ENCODE peak calls at places on chromosomes 7 and 10, in eight cellular contexts. K is right lobe of liver; F is PC-3; X is sigmoid colon; G is cardiac muscle cell; I is kidney; B is WERI-Rb-1; U is CD8-positive, alpha-beta T cell. J is an unnamed sample.
A peak's percentile ranks its signal among the peaks of the same experiment; 100 is the strongest.

GRCh38 chr7:156139633-156140032 is 327.4 kb upstream of the SHH start:
- DNase-seq in K (no peak), F (no peak), X (no peak), G (no peak), I (peak; percentile 52), B (no peak), U (no peak), J (no peak)

GRCh38 chr10:56178210-56178609 is 182.8 kb downstream of the ZWINT start:
- DNase-seq in K (no peak), F (peak; percentile 11), X (no peak), G (no peak), I (no peak), B (no peak), U (no peak), J (no peak)

GRCh38 chr10:50575477-50576244 is 48.1 kb downstream of the SGMS1 start:
- DNase-seq in K (no peak), F (no peak), X (no peak), G (no peak), I (no peak), B (no peak), U (no peak), J (no peak)

GRCh38 chr7:137873524-137873923 is 26.8 kb upstream of the DGKI start:
- DNase-seq in K (no peak), F (no peak), X (no peak), G (peak; percentile 32), I (no peak), B (no peak), U (no peak), J (no peak)

GRCh38 chr7:151178831-151179230 is 8.2 kb downstream of the ASB10 start:
- DNase-seq in K (no peak), F (no peak), X (no peak), G (no peak), I (no peak), B (no peak), U (no peak), J (no peak)

GRCh38 chr10:35300063-35300699 is 36.1 kb upstream of the CCNY start:
- DNase-seq in K (no peak), F (peak; percentile 99), X (peak; percentile 70), G (peak; percentile 18), I (no peak), B (no peak), U (no peak), J (peak; percentile 49)

GRCh38 chr10:111856631-111857030 is 326.9 kb downstream of the GPAM start:
- DNase-seq in K (no peak), F (peak; percentile 1), X (no peak), G (no peak), I (no peak), B (no peak), U (no peak), J (no peak)

GRCh38 chr10:82768040-82768439 is 893.0 kb downstream of the NRG3 start:
- DNase-seq in K (no peak), F (no peak), X (no peak), G (no peak), I (no peak), B (no peak), U (no peak), J (no peak)

GRCh38 chr10:84478155-84478554 is 149.8 kb downstream of the CCSER2 start:
- DNase-seq in K (no peak), F (no peak), X (no peak), G (peak; percentile 49), I (no peak), B (no peak), U (no peak), J (no peak)

GRCh38 chr10:115849197-115849596 is 423.8 kb downstream of the GFRA1 start:
- DNase-seq in K (no peak), F (no peak), X (no peak), G (no peak), I (no peak), B (no peak), U (no peak), J (no peak)

GRCh38 chr10:58157076-58157766 is 110.5 kb downstream of the IPMK start:
- DNase-seq in K (no peak), F (peak; percentile 99), X (no peak), G (peak; percentile 99), I (no peak), B (no peak), U (no peak), J (no peak)

GRCh38 chr7:50714851-50715250 is 67.8 kb downstream of the GRB10 start:
- DNase-seq in K (no peak), F (peak; percentile 92), X (no peak), G (no peak), I (no peak), B (no peak), U (no peak), J (no peak)

GRCh38 chr7:146116452-146117219 is at the start of gene CNTNAP2:
- DNase-seq in K (no peak), F (peak; percentile 3), X (no peak), G (peak; percentile 75), I (peak; percentile 61), B (peak; percentile 61), U (no peak), J (no peak)

GRCh38 chr7:41881313-41882130 is 178.6 kb upstream of the INHBA start:
- DNase-seq in K (peak; percentile 67), F (no peak), X (no peak), G (peak; percentile 48), I (no peak), B (no peak), U (peak; percentile 42), J (peak; percentile 83)

GRCh38 chr10:17041626-17042520 is 87.7 kb downstream of the CUBN start:
- DNase-seq in K (no peak), F (peak; percentile 5), X (no peak), G (no peak), I (no peak), B (no peak), U (no peak), J (no peak)

GRCh38 chr7:74544706-74545469 is 91.2 kb downstream of the GTF2IRD1 start:
- DNase-seq in K (no peak), F (peak; percentile 79), X (no peak), G (peak; percentile 67), I (no peak), B (peak; percentile 50), U (no peak), J (peak; percentile 56)

GRCh38 chr7:129698516-129699418 is 87.2 kb downstream of the NRF1 start:
- DNase-seq in K (no peak), F (no peak), X (no peak), G (no peak), I (no peak), B (no peak), U (no peak), J (no peak)

GRCh38 chr10:12906051-12906541 is 95.4 kb downstream of the CCDC3 start:
- DNase-seq in K (no peak), F (no peak), X (no peak), G (no peak), I (no peak), B (no peak), U (no peak), J (no peak)

GRCh38 chr7:52726986-52727385 is 308.4 kb upstream of the POM121L12 start:
- DNase-seq in K (no peak), F (no peak), X (no peak), G (no peak), I (no peak), B (no peak), U (no peak), J (no peak)

GRCh38 chr10:10687751-10688150 is 329.9 kb upstream of the CELF2 start:
- DNase-seq in K (no peak), F (no peak), X (no peak), G (no peak), I (no peak), B (no peak), U (no peak), J (no peak)

GRCh38 chr10:113612154-113612553 is 51.7 kb downstream of the NRAP start:
- DNase-seq in K (no peak), F (no peak), X (no peak), G (no peak), I (no peak), B (no peak), U (no peak), J (no peak)

GRCh38 chr10:79019961-79020491 is 48.7 kb upstream of the ZMIZ1 start:
- DNase-seq in K (peak; percentile 78), F (no peak), X (peak; percentile 87), G (peak; percentile 86), I (peak; percentile 26), B (no peak), U (no peak), J (peak; percentile 32)

GRCh38 chr10:44993922-44994751 is 6.6 kb upstream of the ZNF22 start:
- DNase-seq in K (peak; percentile 30), F (no peak), X (peak; percentile 54), G (peak; percentile 81), I (no peak), B (no peak), U (no peak), J (no peak)

GRCh38 chr7:22375359-22376048 is 18.6 kb upstream of the RAPGEF5 start:
- DNase-seq in K (no peak), F (no peak), X (no peak), G (no peak), I (no peak), B (no peak), U (no peak), J (no peak)

GRCh38 chr7:100897111-100897608 is 1.5 kb upstream of the ACHE start:
- DNase-seq in K (peak; percentile 80), F (peak; percentile 37), X (no peak), G (peak; percentile 27), I (peak; percentile 87), B (peak; percentile 44), U (peak; percentile 58), J (no peak)

DNA sequence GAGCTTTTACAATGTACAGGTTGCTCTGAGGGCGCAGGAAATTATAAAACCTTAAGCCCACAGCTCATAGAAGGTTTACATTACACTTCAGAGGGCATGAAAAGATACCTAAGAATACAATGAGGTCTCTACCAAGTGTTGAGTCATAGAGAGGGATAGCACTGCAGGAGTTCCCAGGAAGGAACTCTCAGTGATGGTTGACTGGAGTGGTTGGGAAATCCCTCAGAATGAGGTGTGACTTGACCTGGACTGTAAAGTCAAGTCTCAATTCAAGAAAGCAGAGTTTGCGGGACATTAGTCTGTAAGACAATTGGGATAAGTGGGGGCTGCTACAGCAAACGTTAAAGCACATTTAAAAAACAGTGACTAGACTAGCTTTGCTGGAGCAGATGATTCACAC is 21.9 kb downstream of the TNKS2 start:
- DNase-seq in K (no peak), F (no peak), X (no peak), G (no peak), I (no peak), B (no peak), U (no peak), J (no peak)
- H3K36me3 ChIP-seq in K (peaks cover 85% of the 10 kb centered on the region), F (peaks cover 25% of the 10 kb centered on the region), X (peaks cover 100% of the 10 kb centered on the region), G (peaks cover 39% of the 10 kb centered on the region), I (peaks cover 37% of the 10 kb centered on the region), B (peaks cover 85% of the 10 kb centered on the region), U (peaks cover 35% of the 10 kb centered on the region), J (peaks cover 100% of the 10 kb centered on the region)

GRCh38 chr10:33233635-33234034 is 100.8 kb downstream of the NRP1 start:
- DNase-seq in K (no peak), F (no peak), X (no peak), G (peak; percentile 22), I (no peak), B (no peak), U (no peak), J (no peak)
- H3K27ac ChIP-seq in K (no peak overlapping the region), F (no peak overlapping the region), X (peak overlapping the region; percentile 5), G (no peak overlapping the region), I (no peak overlapping the region), B (no peak overlapping the region), U (no peak overlapping the region), J (peak overlapping the region; percentile 20)

GRCh38 chr10:71817831-71818268 is 33.2 kb downstream of the PSAP start:
- DNase-seq in K (no peak), F (no peak), X (peak; percentile 87), G (no peak), I (no peak), B (no peak), U (no peak), J (peak; percentile 75)
- H3K36me3 ChIP-seq in K (peaks cover 75% of the 10 kb centered on the region), F (peaks cover 3% of the 10 kb centered on the region), X (peaks cover 80% of the 10 kb centered on the region), G (peaks cover 52% of the 10 kb centered on the region), I (peaks cover 63% of the 10 kb centered on the region), B (peaks cover 87% of the 10 kb centered on the region), U (peaks cover 47% of the 10 kb centered on the region), J (peaks cover 87% of the 10 kb centered on the region)

GRCh38 chr10:29619273-29619672 is 15.5 kb downstream of the SVIL start:
- DNase-seq in K (no peak), F (peak; percentile 75), X (peak; percentile 60), G (peak; percentile 46), I (no peak), B (no peak), U (no peak), J (no peak)
- H3K27ac ChIP-seq in K (peak overlapping the region; percentile 29), F (peak overlapping the region; percentile 66), X (peak overlapping the region; percentile 88), G (peak overlapping the region; percentile 77), I (no peak overlapping the region), B (no peak overlapping the region), U (no peak overlapping the region), J (peak overlapping the region; percentile 68)

J was measured in lower lobe of right lung.